ENCODE peak calls at places on chromosomes 7 and 10, in seven cellular contexts. One of them, this sample, is unnamed.

GRCh38 chr10:6101181-6101580 is 12.3 kb downstream of the RBM17 start:
- DNase-seq in Peyer's patch: no peak
- DNase-seq in H1: no peak
- DNase-seq in HepG2: no peak
- DNase-seq in esophagus squamous epithelium: no peak
- DNase-seq in erythroblast: no peak
- DNase-seq in IMR-90: no peak
- DNase-seq in this sample: no peak

GRCh38 chr7:139731802-139732470 is 45.9 kb downstream of the HIPK2 start:
- DNase-seq in Peyer's patch: peak; percentile 50
- DNase-seq in H1: no peak
- DNase-seq in HepG2: peak; percentile 80
- DNase-seq in esophagus squamous epithelium: peak; percentile 14
- DNase-seq in erythroblast: peak; percentile 9
- DNase-seq in IMR-90: peak; percentile 83
- DNase-seq in this sample: peak; percentile 47

GRCh38 chr7:32163141-32163806 is 93.1 kb upstream of the PDE1C start:
- DNase-seq in Peyer's patch: no peak
- DNase-seq in H1: no peak
- DNase-seq in HepG2: no peak
- DNase-seq in esophagus squamous epithelium: no peak
- DNase-seq in erythroblast: peak; percentile 23
- DNase-seq in IMR-90: peak; percentile 85
- DNase-seq in this sample: peak; percentile 77

GRCh38 chr7:83677180-83677866 is 28.4 kb upstream of the SEMA3E start:
- DNase-seq in Peyer's patch: no peak
- DNase-seq in H1: no peak
- DNase-seq in HepG2: no peak
- DNase-seq in esophagus squamous epithelium: no peak
- DNase-seq in erythroblast: peak; percentile 31
- DNase-seq in IMR-90: peak; percentile 94
- DNase-seq in this sample: peak; percentile 52

GRCh38 chr10:58971806-58972491 is 204.5 kb upstream of the PHYHIPL start:
- DNase-seq in Peyer's patch: no peak
- DNase-seq in H1: no peak
- DNase-seq in HepG2: no peak
- DNase-seq in esophagus squamous epithelium: no peak
- DNase-seq in erythroblast: no peak
- DNase-seq in IMR-90: no peak
- DNase-seq in this sample: no peak

GRCh38 chr10:2119316-2119715 is 382.0 kb upstream of the ADARB2 start:
- DNase-seq in Peyer's patch: no peak
- DNase-seq in H1: no peak
- DNase-seq in HepG2: no peak
- DNase-seq in esophagus squamous epithelium: no peak
- DNase-seq in erythroblast: no peak
- DNase-seq in IMR-90: no peak
- DNase-seq in this sample: no peak

GRCh38 chr7:41885078-41885477 is 182.2 kb upstream of the INHBA start:
- DNase-seq in Peyer's patch: no peak
- DNase-seq in H1: no peak
- DNase-seq in HepG2: no peak
- DNase-seq in esophagus squamous epithelium: no peak
- DNase-seq in erythroblast: no peak
- DNase-seq in IMR-90: peak; percentile 64
- DNase-seq in this sample: no peak

GRCh38 chr7:69283421-69283820 is 314.9 kb upstream of the AUTS2 start:
- DNase-seq in Peyer's patch: no peak
- DNase-seq in H1: no peak
- DNase-seq in HepG2: no peak
- DNase-seq in esophagus squamous epithelium: no peak
- DNase-seq in erythroblast: no peak
- DNase-seq in IMR-90: no peak
- DNase-seq in this sample: no peak

GRCh38 chr7:40234046-40234445 is 99.2 kb downstream of the SUGCT start:
- DNase-seq in Peyer's patch: no peak
- DNase-seq in H1: no peak
- DNase-seq in HepG2: no peak
- DNase-seq in esophagus squamous epithelium: no peak
- DNase-seq in erythroblast: no peak
- DNase-seq in IMR-90: no peak
- DNase-seq in this sample: no peak

GRCh38 chr7:42161723-42162122 is 75.3 kb downstream of the GLI3 start:
- DNase-seq in Peyer's patch: no peak
- DNase-seq in H1: no peak
- DNase-seq in HepG2: no peak
- DNase-seq in esophagus squamous epithelium: no peak
- DNase-seq in erythroblast: no peak
- DNase-seq in IMR-90: no peak
- DNase-seq in this sample: peak; percentile 35

GRCh38 chr10:77692782-77693181 is 55.2 kb upstream of the KCNMA1 start:
- DNase-seq in Peyer's patch: no peak
- DNase-seq in H1: no peak
- DNase-seq in HepG2: no peak
- DNase-seq in esophagus squamous epithelium: no peak
- DNase-seq in erythroblast: no peak
- DNase-seq in IMR-90: peak; percentile 68
- DNase-seq in this sample: peak; percentile 50

GRCh38 chr7:91164531-91164930 is 99.7 kb upstream of the FZD1 start:
- DNase-seq in Peyer's patch: no peak
- DNase-seq in H1: no peak
- DNase-seq in HepG2: no peak
- DNase-seq in esophagus squamous epithelium: no peak
- DNase-seq in erythroblast: no peak
- DNase-seq in IMR-90: no peak
- DNase-seq in this sample: no peak

GRCh38 chr10:78771215-78771614 is 297.6 kb upstream of the ZMIZ1 start:
- DNase-seq in Peyer's patch: no peak
- DNase-seq in H1: no peak
- DNase-seq in HepG2: no peak
- DNase-seq in esophagus squamous epithelium: no peak
- DNase-seq in erythroblast: no peak
- DNase-seq in IMR-90: no peak
- DNase-seq in this sample: no peak

GRCh38 chr7:30470783-30471182 is 7.8 kb downstream of the NOD1 start:
- DNase-seq in Peyer's patch: no peak
- DNase-seq in H1: no peak
- DNase-seq in HepG2: no peak
- DNase-seq in esophagus squamous epithelium: no peak
- DNase-seq in erythroblast: peak; percentile 16
- DNase-seq in IMR-90: peak; percentile 88
- DNase-seq in this sample: no peak

GRCh38 chr7:30472081-30472770 is 6.4 kb downstream of the NOD1 start:
- DNase-seq in Peyer's patch: no peak
- DNase-seq in H1: peak; percentile 33
- DNase-seq in HepG2: no peak
- DNase-seq in esophagus squamous epithelium: no peak
- DNase-seq in erythroblast: no peak
- DNase-seq in IMR-90: no peak
- DNase-seq in this sample: no peak

GRCh38 chr7:30470163-30470770 is 8.3 kb downstream of the NOD1 start:
- DNase-seq in Peyer's patch: no peak
- DNase-seq in H1: no peak
- DNase-seq in HepG2: no peak
- DNase-seq in esophagus squamous epithelium: no peak
- DNase-seq in erythroblast: peak; percentile 18
- DNase-seq in IMR-90: peak; percentile 65
- DNase-seq in this sample: no peak

GRCh38 chr7:30472771-30473392 is 5.7 kb downstream of the NOD1 start:
- DNase-seq in Peyer's patch: no peak
- DNase-seq in H1: peak; percentile 4
- DNase-seq in HepG2: no peak
- DNase-seq in esophagus squamous epithelium: no peak
- DNase-seq in erythroblast: no peak
- DNase-seq in IMR-90: peak; percentile 70
- DNase-seq in this sample: no peak

DNA sequence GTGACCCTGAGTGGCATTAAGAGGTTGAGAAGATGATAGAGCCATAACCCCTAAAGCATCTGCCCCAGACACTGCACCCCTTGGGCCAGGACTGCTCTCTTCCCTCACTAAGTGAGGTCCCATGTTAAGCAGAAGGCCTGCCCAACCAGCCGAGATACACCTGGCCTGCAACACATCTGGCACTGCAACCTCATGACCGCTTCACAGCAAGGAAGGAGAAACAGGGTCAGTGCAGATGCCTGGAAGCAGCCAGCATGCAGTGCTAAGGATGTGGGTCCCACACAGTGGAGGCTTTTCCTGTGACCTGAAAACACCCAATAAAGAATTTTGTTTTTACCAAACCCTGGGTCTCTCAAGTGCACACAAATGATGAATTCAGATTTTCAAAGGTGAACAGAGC is 7.4 kb downstream of the NOD1 start:
- DNase-seq in Peyer's patch: no peak
- DNase-seq in H1: no peak
- DNase-seq in HepG2: no peak
- DNase-seq in esophagus squamous epithelium: no peak
- DNase-seq in erythroblast: no peak
- DNase-seq in IMR-90: no peak
- DNase-seq in this sample: no peak
- TF ChIP-seq POLR2A in Peyer's patch: no peak
- TF ChIP-seq POLR2A in H1: no peak
- TF ChIP-seq POLR2A in HepG2: no peak
- TF ChIP-seq POLR2A in esophagus squamous epithelium: no peak
- TF ChIP-seq POLR2A in erythroblast: no peak
- TF ChIP-seq POLR2A in IMR-90: no peak
- TF ChIP-seq POLR2A in this sample: no peak

DNA sequence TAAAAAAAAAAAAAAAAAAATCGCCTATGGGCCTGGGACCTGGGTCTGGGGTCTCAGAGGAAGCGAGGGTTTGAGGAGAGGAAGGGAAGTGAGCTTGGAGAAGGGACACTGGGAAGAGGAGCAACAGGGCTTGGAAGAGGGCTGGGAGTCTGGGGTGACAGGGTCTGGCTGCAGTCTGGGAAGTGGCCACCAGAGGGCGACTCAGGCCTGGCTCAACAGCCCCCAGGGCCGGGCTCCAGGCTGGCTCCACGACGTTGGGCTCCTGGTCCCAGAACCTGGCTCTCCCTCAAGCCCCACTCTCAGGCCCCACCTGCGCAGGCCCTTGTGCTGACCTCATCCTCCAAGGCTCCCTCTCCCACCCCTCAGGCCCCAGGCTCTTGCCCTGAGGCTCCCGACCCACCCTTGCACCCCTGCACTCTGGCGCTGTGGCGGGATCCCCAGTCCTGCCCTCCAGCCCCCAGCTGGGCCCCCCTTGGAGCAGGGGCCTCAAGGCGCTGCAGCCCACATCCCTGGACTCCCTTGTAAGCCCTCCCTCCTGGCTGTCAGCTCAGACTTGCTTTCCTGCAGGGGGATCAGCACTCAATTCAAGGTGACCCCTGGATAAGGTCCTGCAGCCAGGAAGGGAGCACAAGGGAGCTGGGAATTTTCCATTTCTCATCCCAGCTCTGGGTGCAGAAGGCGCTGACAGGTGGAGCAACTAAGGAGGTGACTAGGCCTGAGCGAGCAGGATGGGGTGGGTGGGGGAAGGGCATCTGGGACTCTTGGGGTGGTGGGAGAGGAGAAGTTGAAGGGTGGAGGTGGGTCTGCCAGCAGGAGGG is 5.4 kb upstream of the SPACDR start:
- DNase-seq in Peyer's patch: peak; percentile 84
- DNase-seq in H1: peak; percentile 99
- DNase-seq in HepG2: peak; percentile 51
- DNase-seq in esophagus squamous epithelium: no peak
- DNase-seq in erythroblast: peak; percentile 90
- DNase-seq in IMR-90: peak; percentile 64
- DNase-seq in this sample: peak; percentile 85
- TF ChIP-seq POLR2A in Peyer's patch: no peak
- TF ChIP-seq POLR2A in H1: no peak
- TF ChIP-seq POLR2A in HepG2: no peak
- TF ChIP-seq POLR2A in esophagus squamous epithelium: no peak
- TF ChIP-seq POLR2A in erythroblast: no peak
- TF ChIP-seq POLR2A in IMR-90: no peak
- TF ChIP-seq POLR2A in this sample: no peak

GRCh38 chr10:72276013-72276387 is 2.3 kb downstream of the DDIT4 start:
- DNase-seq in Peyer's patch: no peak
- DNase-seq in H1: no peak
- DNase-seq in HepG2: no peak
- DNase-seq in esophagus squamous epithelium: no peak
- DNase-seq in erythroblast: peak; percentile 78
- DNase-seq in IMR-90: no peak
- DNase-seq in this sample: no peak
- TF ChIP-seq POLR2A in Peyer's patch: no peak
- TF ChIP-seq POLR2A in H1: no peak
- TF ChIP-seq POLR2A in HepG2: no peak
- TF ChIP-seq POLR2A in esophagus squamous epithelium: no peak
- TF ChIP-seq POLR2A in erythroblast: peak; percentile 66
- TF ChIP-seq POLR2A in IMR-90: no peak
- TF ChIP-seq POLR2A in this sample: no peak

GRCh38 chr10:61989995-61990760 is 88.7 kb downstream of the ARID5B start:
- DNase-seq in Peyer's patch: no peak
- DNase-seq in H1: no peak
- DNase-seq in HepG2: no peak
- DNase-seq in esophagus squamous epithelium: no peak
- DNase-seq in erythroblast: no peak
- DNase-seq in IMR-90: no peak
- DNase-seq in this sample: no peak

GRCh38 chr10:61987537-61987936 is 86.0 kb downstream of the ARID5B start:
- DNase-seq in Peyer's patch: no peak
- DNase-seq in H1: no peak
- DNase-seq in HepG2: no peak
- DNase-seq in esophagus squamous epithelium: no peak
- DNase-seq in erythroblast: no peak
- DNase-seq in IMR-90: no peak
- DNase-seq in this sample: no peak

GRCh38 chr10:61986357-61986756 is 84.9 kb downstream of the ARID5B start:
- DNase-seq in Peyer's patch: no peak
- DNase-seq in H1: no peak
- DNase-seq in HepG2: no peak
- DNase-seq in esophagus squamous epithelium: no peak
- DNase-seq in erythroblast: no peak
- DNase-seq in IMR-90: no peak
- DNase-seq in this sample: no peak

GRCh38 chr10:61986788-61987187 is 85.3 kb downstream of the ARID5B start:
- DNase-seq in Peyer's patch: no peak
- DNase-seq in H1: no peak
- DNase-seq in HepG2: no peak
- DNase-seq in esophagus squamous epithelium: no peak
- DNase-seq in erythroblast: no peak
- DNase-seq in IMR-90: no peak
- DNase-seq in this sample: no peak

GRCh38 chr10:61987951-61988379 is 86.5 kb downstream of the ARID5B start:
- DNase-seq in Peyer's patch: no peak
- DNase-seq in H1: no peak
- DNase-seq in HepG2: no peak
- DNase-seq in esophagus squamous epithelium: no peak
- DNase-seq in erythroblast: no peak
- DNase-seq in IMR-90: peak; percentile 29
- DNase-seq in this sample: no peak
- TF ChIP-seq POLR2A in Peyer's patch: no peak
- TF ChIP-seq POLR2A in H1: no peak
- TF ChIP-seq POLR2A in HepG2: no peak
- TF ChIP-seq POLR2A in esophagus squamous epithelium: no peak
- TF ChIP-seq POLR2A in erythroblast: no peak
- TF ChIP-seq POLR2A in IMR-90: no peak
- TF ChIP-seq POLR2A in this sample: no peak

GRCh38 chr7:147483634-147484292 is 1106.8 kb upstream of the C7orf33 start:
- DNase-seq in Peyer's patch: no peak
- DNase-seq in H1: no peak
- DNase-seq in HepG2: no peak
- DNase-seq in esophagus squamous epithelium: no peak
- DNase-seq in erythroblast: no peak
- DNase-seq in IMR-90: peak; percentile 50
- DNase-seq in this sample: peak; percentile 24
- TF ChIP-seq POLR2A in Peyer's patch: no peak
- TF ChIP-seq POLR2A in H1: no peak
- TF ChIP-seq POLR2A in HepG2: no peak
- TF ChIP-seq POLR2A in esophagus squamous epithelium: no peak
- TF ChIP-seq POLR2A in erythroblast: no peak
- TF ChIP-seq POLR2A in IMR-90: no peak
- TF ChIP-seq POLR2A in this sample: no peak

This sample was measured in H54.